ENCODE peak calls at places on chromosomes 5 and 9, in six cellular contexts. V is IMR-90, U is H9, Z is mesenchymal stem cell, W is H1, K is neuronal stem cell. E is an unnamed sample.

GRCh38 chr9:131545786-131546335 is 538 bp downstream of the PRRT1B start:
- DNase-seq in V (no peak), U (no peak), Z (no peak), W (peak; percentile 75), K (no peak), E (peak; percentile 35)

GRCh38 chr5:151231359-151231758 is 7.5 kb upstream of the CCDC69 start:
- DNase-seq in V (no peak), U (no peak), Z (no peak), W (no peak), K (no peak), E (no peak)

GRCh38 chr5:118736396-118736795 is 252.0 kb downstream of the DTWD2 start:
- DNase-seq in V (no peak), U (no peak), Z (no peak), W (no peak), K (no peak), E (peak; percentile 13)

GRCh38 chr9:87668722-87669121 is 57.2 kb upstream of the CTSL start:
- DNase-seq in V (no peak), U (no peak), Z (no peak), W (no peak), K (no peak), E (no peak)

GRCh38 chr9:76610009-76610352 is 151.0 kb downstream of the GCNT1 start:
- DNase-seq in V (peak; percentile 54), U (no peak), Z (peak; percentile 55), W (no peak), K (no peak), E (no peak)

GRCh38 chr5:62791059-62791458 is 212.4 kb downstream of the LRRC70 start:
- DNase-seq in V (no peak), U (no peak), Z (no peak), W (no peak), K (no peak), E (peak; percentile 54)

GRCh38 chr5:142197098-142197497 is 88.5 kb downstream of the NDFIP1 start:
- DNase-seq in V (peak; percentile 16), U (no peak), Z (no peak), W (no peak), K (no peak), E (no peak)

GRCh38 chr9:121331992-121332685 is 37.9 kb downstream of the STOM start:
- DNase-seq in V (peak; percentile 63), U (no peak), Z (peak; percentile 64), W (no peak), K (no peak), E (peak; percentile 34)

GRCh38 chr5:124735169-124735858 is 11.1 kb downstream of the ZNF608 start:
- DNase-seq in V (no peak), U (peak; percentile 73), Z (peak; percentile 75), W (peak; percentile 76), K (no peak), E (peak; percentile 95)

GRCh38 chr5:62538017-62538942 is 40.3 kb upstream of the LRRC70 start:
- DNase-seq in V (peak; percentile 94), U (no peak), Z (peak; percentile 94), W (no peak), K (no peak), E (peak; percentile 46)

GRCh38 chr9:31394040-31394473 is 990.4 kb upstream of the ACO1 start:
- DNase-seq in V (no peak), U (no peak), Z (peak; percentile 50), W (no peak), K (no peak), E (no peak)

GRCh38 chr5:73596705-73597328 is 29.2 kb upstream of the ARHGEF28 start:
- DNase-seq in V (peak; percentile 20), U (no peak), Z (peak; percentile 26), W (peak; percentile 57), K (peak; percentile 36), E (peak; percentile 60)

GRCh38 chr9:19252174-19252884 is 21.8 kb downstream of the DENND4C start:
- DNase-seq in V (no peak), U (no peak), Z (no peak), W (no peak), K (no peak), E (no peak)

GRCh38 chr9:83937861-83938455 is 16.7 kb upstream of the KIF27 start:
- DNase-seq in V (peak; percentile 62), U (no peak), Z (peak; percentile 78), W (peak; percentile 47), K (peak; percentile 63), E (peak; percentile 86)

GRCh38 chr5:103375356-103375755 is 116.8 kb downstream of the MACIR start:
- DNase-seq in V (peak; percentile 92), U (no peak), Z (peak; percentile 60), W (no peak), K (no peak), E (no peak)

GRCh38 chr9:71780953-71781352 is 12.6 kb upstream of the CEMIP2 start:
- DNase-seq in V (no peak), U (no peak), Z (no peak), W (no peak), K (no peak), E (no peak)

GRCh38 chr5:178116406-178116885 is 3.1 kb downstream of the N4BP3 start:
- DNase-seq in V (no peak), U (peak; percentile 68), Z (no peak), W (no peak), K (no peak), E (no peak)

GRCh38 chr9:78871452-78872331 is 574.8 kb downstream of the PSAT1 start:
- DNase-seq in V (peak; percentile 95), U (no peak), Z (peak; percentile 93), W (no peak), K (no peak), E (peak; percentile 33)

GRCh38 chr5:34914671-34915138 is 599 bp downstream of the RAD1 start:
- DNase-seq in V (peak; percentile 29), U (peak; percentile 42), Z (peak; percentile 59), W (peak; percentile 54), K (no peak), E (no peak)

GRCh38 chr5:71882826-71883744 is 164.0 kb downstream of the CARTPT start:
- DNase-seq in V (peak; percentile 28), U (no peak), Z (peak; percentile 34), W (no peak), K (no peak), E (no peak)

GRCh38 chr9:109976328-109976702 is 196.3 kb downstream of the PALM2AKAP2 start:
- DNase-seq in V (no peak), U (no peak), Z (no peak), W (no peak), K (no peak), E (no peak)

GRCh38 chr9:77907581-77907980 is 124.0 kb downstream of the GNAQ start:
- DNase-seq in V (peak; percentile 38), U (no peak), Z (no peak), W (no peak), K (no peak), E (no peak)

DNA sequence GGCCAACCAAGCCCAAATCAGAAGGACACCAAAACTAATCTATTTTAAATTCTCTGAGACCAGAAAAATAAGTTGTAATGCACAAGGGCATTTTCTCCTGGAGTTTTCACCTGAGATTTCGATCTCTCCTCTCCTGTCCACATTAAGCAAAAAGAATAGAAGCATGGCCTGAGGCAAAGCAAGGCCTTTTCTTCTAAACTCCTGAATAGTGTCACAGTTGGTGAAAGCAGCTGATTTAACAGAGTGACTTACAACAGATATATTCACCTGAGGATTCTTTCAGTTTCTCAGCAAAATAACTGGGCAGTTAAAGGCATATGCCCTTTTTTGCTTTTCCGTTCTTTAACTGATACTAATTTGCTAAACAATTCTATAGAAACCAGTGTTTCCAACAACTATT is 547.7 kb downstream of the EFNA5 start:
- DNase-seq in V (no peak), U (no peak), Z (no peak), W (no peak), K (no peak), E (peak; percentile 39)
- H2BK5ac ChIP-seq in V (no peak overlapping the region), U (no peak overlapping the region), Z (no peak overlapping the region), W (no peak overlapping the region), K (no peak overlapping the region), E (no peak overlapping the region)

GRCh38 chr9:129328357-129329103 is 150.5 kb upstream of the IER5L start:
- DNase-seq in V (no peak), U (no peak), Z (no peak), W (no peak), K (no peak), E (no peak)
- H2AK5ac ChIP-seq in V (no peak overlapping the region), U (no peak overlapping the region), Z (peak overlapping the region; percentile 14), W (no peak overlapping the region), K (peak overlapping the region; percentile 36), E (no peak overlapping the region)

GRCh38 chr9:96187108-96187695 is 114.8 kb downstream of the HSD17B3 start:
- DNase-seq in V (no peak), U (no peak), Z (no peak), W (no peak), K (no peak), E (no peak)

GRCh38 chr9:96186601-96187011 is 115.4 kb downstream of the HSD17B3 start:
- DNase-seq in V (no peak), U (peak; percentile 78), Z (peak; percentile 43), W (peak; percentile 74), K (peak; percentile 61), E (peak; percentile 72)

GRCh38 chr9:96178153-96178552 is 123.8 kb downstream of the HSD17B3 start:
- DNase-seq in V (no peak), U (no peak), Z (no peak), W (no peak), K (no peak), E (no peak)

GRCh38 chr9:96185518-96186156 is 116.3 kb downstream of the HSD17B3 start:
- DNase-seq in V (no peak), U (no peak), Z (no peak), W (no peak), K (no peak), E (no peak)

GRCh38 chr9:96183751-96184150 is 118.2 kb downstream of the HSD17B3 start:
- DNase-seq in V (no peak), U (no peak), Z (no peak), W (no peak), K (no peak), E (no peak)
- H3K18ac ChIP-seq in V (no peak overlapping the region), U (peak overlapping the region; percentile 44), Z (no peak overlapping the region), W (no peak overlapping the region), K (no peak overlapping the region), E (no peak overlapping the region)

DNA sequence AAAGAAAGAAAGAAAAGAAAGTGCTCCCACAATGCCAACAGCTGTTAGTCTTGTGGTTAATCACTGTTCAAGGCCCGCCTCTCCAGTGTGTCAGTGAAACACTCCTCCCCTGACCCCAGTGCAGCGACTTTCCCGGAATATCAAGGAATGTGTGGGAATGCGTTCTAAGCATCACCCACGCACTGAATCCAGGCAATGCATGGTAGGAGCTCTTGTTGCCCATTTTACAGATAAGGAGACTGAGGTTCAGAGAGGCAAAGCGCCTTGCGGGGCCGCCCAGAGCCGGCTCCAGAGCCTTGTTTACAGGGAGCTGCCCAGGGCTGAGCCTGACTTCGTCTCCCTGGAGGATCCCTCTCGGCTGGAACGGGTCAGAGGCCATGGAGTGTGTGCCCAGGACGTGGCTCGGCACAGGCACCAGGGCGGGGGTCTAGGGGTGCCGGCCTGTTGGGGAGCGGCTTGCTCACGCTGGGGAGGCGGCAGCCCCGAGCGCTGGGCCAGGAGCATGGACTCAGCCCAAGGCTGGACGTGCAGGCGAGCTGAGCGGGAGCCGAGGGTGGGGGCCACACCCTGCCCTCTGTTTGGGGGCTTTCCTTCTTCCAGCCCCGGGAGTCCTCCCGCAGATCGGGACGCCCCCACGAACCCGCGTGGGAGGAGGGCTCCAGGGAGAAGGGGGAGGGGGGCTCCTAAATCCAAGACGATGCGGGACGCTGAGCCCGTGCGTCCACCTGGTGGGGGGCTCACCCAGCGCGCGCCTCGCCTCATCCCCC is 787 bp downstream of the ST6GALNAC6 start:
- DNase-seq in V (peak; percentile 89), U (peak; percentile 41), Z (peak; percentile 94), W (no peak), K (no peak), E (no peak)
- H2BK5ac ChIP-seq in V (peak overlapping the region; percentile 89), U (no peak overlapping the region), Z (peak overlapping the region; percentile 85), W (peak overlapping the region; percentile 52), K (peak overlapping the region; percentile 91), E (no peak overlapping the region)